ENCODE peak calls at places on chromosomes 6 and 20, in six cellular contexts. Y is upper lobe of right lung, U is GM23338, N is dorsolateral prefrontal cortex, B is brain microvascular endothelial cell, Z is Calu3. V is an unnamed sample.

GRCh38 chr20:62745279-62745958 is 36.8 kb downstream of the NTSR1 start:
- DNase-seq in U (no peak), N (no peak), B (no peak), Z (no peak), Y (no peak), V (no peak)

GRCh38 chr6:46684771-46685170 is 2.9 kb upstream of the TDRD6 start:
- DNase-seq in B (peak; percentile 32), N (no peak), Z (no peak), U (no peak), Y (no peak), V (no peak)

GRCh38 chr6:151205971-151206600 is 33.7 kb upstream of the AKAP12 start:
- DNase-seq in B (no peak), Y (no peak), U (no peak), Z (no peak), N (no peak), V (no peak)

GRCh38 chr6:43457643-43458042 is 2.3 kb upstream of the DLK2 start:
- DNase-seq in U (no peak), Z (no peak), B (no peak), N (no peak), Y (no peak), V (no peak)

GRCh38 chr6:90993771-90994170 is 406.9 kb upstream of the MAP3K7 start:
- DNase-seq in U (no peak), B (no peak), Z (no peak), Y (no peak), N (no peak), V (no peak)

GRCh38 chr6:17334265-17334664 is 53.1 kb downstream of the RBM24 start:
- DNase-seq in Y (no peak), Z (peak; percentile 7), N (no peak), B (peak; percentile 45), U (no peak), V (no peak)

GRCh38 chr20:2696646-2697045 is 4.1 kb downstream of the EBF4 start:
- DNase-seq in B (no peak), Y (no peak), U (no peak), Z (no peak), N (no peak), V (no peak)

GRCh38 chr6:85390775-85391174 is 59.1 kb upstream of the NT5E start:
- DNase-seq in N (no peak), B (no peak), Y (no peak), U (no peak), Z (no peak), V (no peak)

GRCh38 chr6:170286934-170287265 is 4.0 kb downstream of the DLL1 start:
- DNase-seq in U (peak; percentile 53), B (no peak), Z (no peak), N (no peak), Y (no peak), V (peak; percentile 13)

GRCh38 chr6:1608976-1609661 is 596 bp upstream of the FOXC1 start:
- DNase-seq in U (peak; percentile 57), Z (peak; percentile 56), B (no peak), Y (no peak), N (no peak), V (no peak)

GRCh38 chr6:53854843-53855567 is 60.2 kb downstream of the LRRC1 start:
- DNase-seq in Z (peak; percentile 49), N (no peak), B (no peak), Y (no peak), U (no peak), V (no peak)

GRCh38 chr6:41367700-41368099 is 32.3 kb downstream of the NCR2 start:
- DNase-seq in B (peak; percentile 58), Z (peak; percentile 83), Y (no peak), N (peak; percentile 79), U (peak; percentile 92), V (no peak)

GRCh38 chr6:144898052-144898689 is 613.0 kb downstream of the UTRN start:
- DNase-seq in N (no peak), Y (no peak), Z (no peak), B (peak; percentile 42), U (no peak), V (no peak)

GRCh38 chr6:36326351-36326995 is 10.2 kb downstream of the BNIP5 start:
- DNase-seq in Z (no peak), Y (no peak), B (no peak), N (peak; percentile 38), U (no peak), V (no peak)

GRCh38 chr20:21575167-21575566 is 61.3 kb upstream of the NKX2-2 start:
- DNase-seq in Y (no peak), N (no peak), B (no peak), Z (no peak), U (no peak), V (no peak)

GRCh38 chr6:28765978-28766351 is 157.8 kb downstream of the TRIM27 start:
- DNase-seq in U (no peak), B (no peak), Y (no peak), N (no peak), Z (no peak), V (no peak)

GRCh38 chr20:24873015-24873620 is 76.0 kb upstream of the CST7 start:
- DNase-seq in U (no peak), B (no peak), N (no peak), Z (no peak), Y (peak; percentile 48), V (no peak)

GRCh38 chr6:167093922-167094432 is 28.9 kb upstream of the CCR6 start:
- DNase-seq in N (no peak), Z (no peak), U (no peak), Y (no peak), B (no peak), V (peak; percentile 40)

GRCh38 chr6:139987091-139987490 is 612.6 kb upstream of the CITED2 start:
- DNase-seq in B (no peak), Z (no peak), N (no peak), Y (no peak), U (no peak), V (no peak)

GRCh38 chr20:31739550-31739863 is 417 bp downstream of the TPX2 start:
- DNase-seq in B (no peak), Z (no peak), N (no peak), U (no peak), Y (no peak), V (no peak)

GRCh38 chr20:31740656-31741323 is 1.7 kb downstream of the TPX2 start:
- DNase-seq in Y (no peak), B (no peak), N (no peak), U (no peak), Z (no peak), V (no peak)

GRCh38 chr20:31740208-31740607 is 1.1 kb downstream of the TPX2 start:
- DNase-seq in Y (no peak), Z (no peak), B (peak; percentile 62), U (no peak), N (no peak), V (no peak)

DNA sequence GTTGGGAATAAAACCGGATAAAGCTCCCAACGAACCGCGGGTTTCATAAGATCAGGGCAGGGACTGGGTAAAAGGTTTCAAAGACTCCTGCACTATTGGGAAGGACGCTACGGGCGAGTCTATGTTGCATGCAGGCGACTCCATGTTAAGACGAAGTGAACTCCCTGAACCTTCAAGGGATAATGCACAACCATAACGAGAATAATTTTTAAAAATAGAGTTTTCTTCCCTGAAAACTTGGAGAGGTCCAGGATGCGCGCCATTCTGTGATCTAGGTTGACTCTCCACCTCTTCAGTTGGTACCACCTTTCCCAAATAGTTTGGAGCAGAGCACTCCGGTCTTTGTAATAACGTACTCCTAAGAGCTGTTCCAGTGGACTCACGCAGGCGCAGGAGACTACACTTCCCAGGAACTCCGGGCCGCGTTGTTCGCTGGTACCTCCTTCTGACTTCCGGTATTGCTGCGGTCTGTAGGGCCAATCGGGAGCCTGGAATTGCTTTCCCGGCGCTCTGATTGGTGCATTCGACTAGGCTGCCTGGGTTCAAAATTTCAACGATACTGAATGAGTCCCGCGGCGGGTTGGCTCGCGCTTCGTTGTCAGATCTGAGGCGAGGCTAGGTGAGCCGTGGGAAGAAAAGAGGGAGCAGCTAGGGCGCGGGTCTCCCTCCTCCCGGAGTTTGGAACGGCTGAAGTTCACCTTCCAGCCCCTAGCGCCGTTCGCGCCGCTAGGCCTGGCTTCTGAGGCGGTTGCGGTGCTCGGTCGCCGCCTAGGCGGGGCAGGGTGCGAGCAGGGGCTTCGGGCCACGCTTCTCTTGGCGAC is at the start of gene TPX2:
- DNase-seq in Z (peak; percentile 97), U (peak; percentile 100), Y (peak; percentile 95), B (peak; percentile 97), N (peak; percentile 98), V (peak; percentile 44)
- TF ChIP-seq CTCF in Z (no peak), U (peak; percentile 39), Y (peak; percentile 8), B (peak; percentile 39), N (peak; percentile 32), V (no peak)

GRCh38 chr6:34527751-34528670 is 28.1 kb downstream of the SPDEF start:
- DNase-seq in Y (no peak), B (no peak), U (no peak), Z (no peak), N (no peak), V (no peak)
- TF ChIP-seq CTCF in Y (no peak), B (no peak), U (no peak), Z (no peak), N (no peak), V (no peak)

GRCh38 chr6:30480536-30481156 is 8.7 kb upstream of the HLA-E start:
- DNase-seq in Z (peak; percentile 45), U (peak; percentile 25), B (no peak), N (no peak), Y (no peak), V (peak; percentile 52)

GRCh38 chr6:30485236-30485635 is 4.1 kb upstream of the HLA-E start:
- DNase-seq in U (no peak), B (no peak), N (no peak), Z (no peak), Y (no peak), V (no peak)

GRCh38 chr6:30483677-30484279 is 5.5 kb upstream of the HLA-E start:
- DNase-seq in U (peak; percentile 74), Y (no peak), Z (peak; percentile 70), B (peak; percentile 62), N (no peak), V (no peak)

DNA sequence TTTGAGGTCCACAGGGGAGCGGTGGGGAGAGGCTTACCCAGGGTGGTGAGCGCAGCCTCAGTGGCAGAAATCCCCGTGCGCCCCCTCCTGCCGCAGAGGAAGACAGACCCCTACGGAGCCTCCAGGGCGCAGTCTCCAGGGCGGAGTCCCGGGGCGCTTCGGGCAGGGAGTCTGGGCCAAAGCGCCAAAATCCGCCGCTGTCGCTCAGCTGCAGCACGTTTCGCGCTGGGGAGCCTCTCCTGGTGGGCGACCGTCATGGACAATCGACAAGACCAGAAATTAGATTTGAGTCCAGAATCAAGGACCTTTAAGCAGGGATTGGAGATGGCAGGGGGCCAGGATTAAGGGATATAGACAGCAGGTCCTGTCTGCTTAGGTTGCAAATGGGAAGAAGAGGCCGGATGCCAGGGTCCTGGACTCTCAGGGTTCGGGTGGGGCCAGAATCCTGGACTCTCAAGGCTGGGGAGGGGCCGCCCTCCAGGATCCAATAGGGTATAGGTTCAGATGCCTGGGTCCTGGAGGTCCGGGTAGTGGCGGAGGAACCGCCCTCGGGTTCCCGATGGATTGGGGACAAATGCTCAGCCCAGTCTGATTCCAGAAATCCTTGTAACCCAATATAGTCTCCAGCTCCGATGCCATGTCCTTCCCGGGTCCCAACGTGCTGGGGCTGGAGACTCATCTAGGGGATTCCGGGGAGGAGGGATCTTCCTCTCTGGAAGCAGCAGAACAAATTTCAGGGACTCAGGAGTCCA is 7.9 kb upstream of the HLA-E start:
- DNase-seq in Y (no peak), U (peak; percentile 55), N (no peak), B (no peak), Z (no peak), V (no peak)
- TF ChIP-seq CTCF in Y (no peak), U (peak; percentile 40), N (no peak), B (peak; percentile 12), Z (no peak), V (no peak)

DNA sequence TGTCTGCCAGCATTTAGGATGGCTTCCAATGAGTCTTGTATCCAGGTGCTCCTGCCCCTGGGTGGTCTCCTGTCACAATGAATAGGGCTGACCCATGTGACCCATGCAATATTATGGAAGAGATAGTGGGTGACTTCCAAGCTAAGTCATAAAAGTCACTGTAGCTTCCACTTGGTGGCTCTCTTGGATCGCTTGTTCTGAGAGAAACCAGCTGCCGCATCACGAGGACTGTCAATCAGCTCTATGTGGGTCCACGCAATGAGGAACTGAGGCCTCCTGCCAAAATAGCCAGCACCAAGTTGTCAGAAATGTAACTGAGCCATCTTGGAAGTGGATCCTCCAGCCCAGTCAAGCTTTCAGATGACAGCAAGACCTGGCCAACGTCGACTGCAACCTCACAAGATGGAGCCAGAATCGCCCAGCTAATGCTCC is 14.9 kb upstream of the MATN4 start:
- DNase-seq in B (no peak), U (no peak), Z (peak; percentile 70), N (peak; percentile 78), Y (peak; percentile 73), V (no peak)
- TF ChIP-seq CTCF in B (peak; percentile 27), U (peak; percentile 29), Z (peak; percentile 65), N (peak; percentile 74), Y (peak; percentile 32), V (no peak)

V was measured in natural killer cell.